ENCODE peak calls at places on chromosomes 5 and 9, in nine cellular contexts. R is NCI-H2029, B is amniotic stem cell, J is Right ventricle myocardium superior, F is NCI-H1694, H is HS-5, I is endodermal cell, L is HCT116, Q is left cardiac atrium. V is an unnamed sample.

GRCh38 chr5:112649882-112650281 is 87.8 kb upstream of the APC start:
- DNase-seq in R (no peak), B (no peak), J (no peak), F (no peak), H (no peak), I (no peak), L (no peak), Q (no peak), V (no peak)

GRCh38 chr5:10668697-10669096 is 92.3 kb downstream of the DAP start:
- DNase-seq in R (no peak), B (no peak), J (no peak), F (no peak), H (no peak), I (no peak), L (no peak), Q (no peak), V (no peak)

GRCh38 chr5:17192191-17192590 is 25.2 kb upstream of the BASP1 start:
- DNase-seq in R (no peak), B (no peak), J (no peak), F (no peak), H (no peak), I (no peak), L (no peak), Q (no peak), V (no peak)

GRCh38 chr5:108560581-108560980 is 178.7 kb upstream of the FBXL17 start:
- DNase-seq in R (no peak), B (peak), J (peak), F (no peak), H (peak), I (no peak), L (no peak), Q (peak), V (peak)

GRCh38 chr9:127927457-127928231 is 2.9 kb downstream of the PIP5KL1 start:
- DNase-seq in R (peak), B (no peak), J (no peak), F (no peak), H (no peak), I (peak), L (peak), Q (no peak), V (no peak)

GRCh38 chr5:175263776-175264175 is 180.2 kb downstream of the DRD1 start:
- DNase-seq in R (no peak), B (no peak), J (no peak), F (no peak), H (no peak), I (no peak), L (no peak), Q (no peak), V (no peak)

GRCh38 chr5:56119050-56119449 is 114.1 kb downstream of the ANKRD55 start:
- DNase-seq in R (no peak), B (no peak), J (no peak), F (no peak), H (no peak), I (no peak), L (no peak), Q (no peak), V (no peak)

GRCh38 chr5:143979044-143979690 is 167.2 kb downstream of the HMHB1 start:
- DNase-seq in R (no peak), B (no peak), J (no peak), F (no peak), H (no peak), I (no peak), L (no peak), Q (no peak), V (no peak)

GRCh38 chr9:96875460-96876142 is 21.3 kb upstream of the ZNF782 start:
- DNase-seq in R (peak), B (no peak), J (peak), F (peak), H (no peak), I (peak), L (peak), Q (peak), V (no peak)

GRCh38 chr5:95892784-95893354 is 68.8 kb downstream of the ELL2 start:
- DNase-seq in R (no peak), B (no peak), J (no peak), F (no peak), H (no peak), I (peak), L (peak), Q (no peak), V (no peak)

GRCh38 chr9:108186996-108187395 is 668.8 kb downstream of the ACTL7B start:
- DNase-seq in R (peak), B (no peak), J (peak), F (no peak), H (no peak), I (no peak), L (no peak), Q (peak), V (no peak)

GRCh38 chr5:93349613-93350012 is 231.4 kb downstream of the NR2F1-AS1 start:
- DNase-seq in R (no peak), B (peak), J (no peak), F (no peak), H (peak), I (no peak), L (no peak), Q (no peak), V (no peak)

GRCh38 chr5:81852277-81853004 is 101.5 kb upstream of the SSBP2 start:
- DNase-seq in R (no peak), B (no peak), J (peak), F (no peak), H (no peak), I (peak), L (peak), Q (peak), V (no peak)

GRCh38 chr5:147310059-147310704 is 75.4 kb downstream of the STK32A start:
- DNase-seq in R (peak), B (peak), J (peak), F (no peak), H (peak), I (peak), L (peak), Q (peak), V (peak)

GRCh38 chr5:146836226-146836842 is 42.2 kb downstream of the PPP2R2B start:
- DNase-seq in R (no peak), B (no peak), J (no peak), F (no peak), H (no peak), I (no peak), L (no peak), Q (no peak), V (no peak)

GRCh38 chr9:21856301-21857094 is 54.1 kb downstream of the MTAP start:
- DNase-seq in R (no peak), B (no peak), J (no peak), F (no peak), H (no peak), I (no peak), L (no peak), Q (no peak), V (no peak)